ENCODE peak calls at places on chromosomes 16 and 17, in ten cellular contexts. I is upper lobe of left lung, B is stomach, E is esophagus muscularis mucosa, C is tibial nerve, M is A549, A is H1, P is suprapubic skin, H is transverse colon, D is GM12878. K is an unnamed sample.

GRCh38 chr16:12231666-12232065 is 255.1 kb downstream of the SNX29 start:
- DNase-seq in I (no peak), B (no peak), E (no peak), C (no peak), M (no peak), A (no peak), P (no peak), H (no peak), D (no peak), K (no peak)

GRCh38 chr17:5249615-5250014 is 15.0 kb upstream of the SCIMP start:
- DNase-seq in I (peak), B (peak), E (peak), C (peak), M (peak), A (peak), P (peak), H (peak), D (no peak), K (no peak)

GRCh38 chr17:32517982-32518381 is 31.2 kb downstream of the CDK5R1 start:
- DNase-seq in I (no peak), B (no peak), E (no peak), C (no peak), M (no peak), A (no peak), P (peak), H (no peak), D (no peak), K (no peak)

GRCh38 chr16:4086153-4086552 is 30.1 kb downstream of the ADCY9 start:
- DNase-seq in I (no peak), B (no peak), E (no peak), C (no peak), M (no peak), A (no peak), P (peak), H (peak), D (no peak), K (no peak)

GRCh38 chr16:66486773-66487579 is 59.9 kb downstream of the BEAN1 start:
- DNase-seq in I (no peak), B (peak), E (no peak), C (no peak), M (no peak), A (no peak), P (peak), H (no peak), D (no peak), K (peak)

GRCh38 chr17:54172096-54172495 is 349.4 kb downstream of the KIF2B start:
- DNase-seq in I (no peak), B (no peak), E (no peak), C (no peak), M (no peak), A (no peak), P (no peak), H (no peak), D (no peak), K (no peak)

GRCh38 chr17:58786586-58787295 is 31.1 kb downstream of the PPM1E start:
- DNase-seq in I (no peak), B (peak), E (no peak), C (no peak), M (peak), A (no peak), P (no peak), H (no peak), D (no peak), K (no peak)

GRCh38 chr17:56804454-56804853 is 29.3 kb downstream of the C17orf67 start:
- DNase-seq in I (no peak), B (no peak), E (no peak), C (no peak), M (no peak), A (no peak), P (no peak), H (no peak), D (no peak), K (no peak)

GRCh38 chr17:1252203-1252608 is 18.0 kb upstream of the BHLHA9 start:
- DNase-seq in I (no peak), B (no peak), E (no peak), C (no peak), M (no peak), A (no peak), P (no peak), H (no peak), D (no peak), K (no peak)

GRCh38 chr16:10658943-10659342 is 35.8 kb downstream of the TEKT5 start:
- DNase-seq in I (no peak), B (no peak), E (no peak), C (no peak), M (no peak), A (no peak), P (no peak), H (no peak), D (no peak), K (no peak)

GRCh38 chr16:89031715-89032659 is 55.0 kb upstream of the CBFA2T3 start:
- DNase-seq in I (peak), B (peak), E (no peak), C (no peak), M (no peak), A (no peak), P (peak), H (peak), D (peak), K (no peak)

GRCh38 chr16:55542459-55543082 is 23.9 kb upstream of the CAPNS2 start:
- DNase-seq in I (no peak), B (no peak), E (no peak), C (no peak), M (no peak), A (no peak), P (no peak), H (no peak), D (no peak), K (no peak)

GRCh38 chr17:6591599-6592158 is 35.3 kb upstream of the PITPNM3 start:
- DNase-seq in I (peak), B (no peak), E (peak), C (no peak), M (peak), A (no peak), P (no peak), H (no peak), D (no peak), K (no peak)

GRCh38 chr17:142102-142661 is 4.8 kb downstream of the SCGB1C2 start:
- DNase-seq in I (peak), B (peak), E (no peak), C (no peak), M (peak), A (no peak), P (peak), H (no peak), D (no peak), K (peak)

GRCh38 chr17:34519286-34519685 is 60.1 kb upstream of the TMEM132E start:
- DNase-seq in I (no peak), B (no peak), E (no peak), C (no peak), M (no peak), A (peak), P (peak), H (no peak), D (no peak), K (no peak)

GRCh38 chr17:69430488-69430887 is 16.0 kb downstream of the MAP2K6 start:
- DNase-seq in I (no peak), B (no peak), E (no peak), C (no peak), M (no peak), A (no peak), P (no peak), H (no peak), D (no peak), K (no peak)

GRCh38 chr16:11136600-11136999 is 119.4 kb downstream of the SOCS1 start:
- DNase-seq in I (no peak), B (no peak), E (no peak), C (no peak), M (no peak), A (no peak), P (no peak), H (no peak), D (no peak), K (no peak)

GRCh38 chr17:7204828-7205461 is 14.7 kb downstream of the DLG4 start:
- DNase-seq in I (peak), B (peak), E (peak), C (peak), M (peak), A (peak), P (peak), H (peak), D (peak), K (peak)

GRCh38 chr17:68576811-68577551 is 24.2 kb downstream of the FAM20A start:
- DNase-seq in I (no peak), B (no peak), E (no peak), C (no peak), M (no peak), A (no peak), P (no peak), H (no peak), D (no peak), K (peak)

GRCh38 chr16:56688762-56689161 is 6.5 kb downstream of the MT1X start:
- DNase-seq in I (no peak), B (no peak), E (no peak), C (no peak), M (no peak), A (no peak), P (no peak), H (no peak), D (no peak), K (no peak)

GRCh38 chr16:15460601-15461000 is 26.2 kb downstream of the BMERB1 start:
- DNase-seq in I (no peak), B (no peak), E (no peak), C (no peak), M (no peak), A (no peak), P (no peak), H (no peak), D (no peak), K (no peak)

GRCh38 chr17:35244345-35245195 is 1.7 kb downstream of the SLFN5 start:
- DNase-seq in I (peak), B (peak), E (peak), C (peak), M (peak), A (no peak), P (peak), H (peak), D (no peak), K (peak)

GRCh38 chr16:1309888-1310831 is 724 bp downstream of the UBE2I start:
- DNase-seq in I (peak), B (peak), E (no peak), C (peak), M (no peak), A (no peak), P (no peak), H (peak), D (no peak), K (peak)

GRCh38 chr17:80362428-80363119 is 52.4 kb upstream of the ENDOV start:
- DNase-seq in I (no peak), B (no peak), E (no peak), C (peak), M (no peak), A (no peak), P (no peak), H (no peak), D (no peak), K (peak)

GRCh38 chr16:73735018-73735417 is 561.6 kb upstream of the PSMD7 start:
- DNase-seq in I (no peak), B (no peak), E (no peak), C (no peak), M (no peak), A (no peak), P (no peak), H (no peak), D (peak), K (no peak)

GRCh38 chr17:65079489-65079900 is 23.0 kb upstream of the GNA13 start:
- DNase-seq in I (no peak), B (no peak), E (no peak), C (no peak), M (no peak), A (no peak), P (no peak), H (no peak), D (no peak), K (no peak)
- TF ChIP-seq EP300 in I (no peak), B (no peak), E (no peak), C (no peak), M (no peak), A (no peak), P (no peak), H (no peak), D (no peak), K (no peak)

GRCh38 chr17:29612404-29613370 is 10.0 kb downstream of the CORO6 start:
- DNase-seq in I (no peak), B (no peak), E (no peak), C (no peak), M (no peak), A (no peak), P (no peak), H (no peak), D (no peak), K (peak)
- H3K27ac ChIP-seq in I (no peak), B (peak), E (peak), C (peak), M (peak), A (no peak), P (no peak), H (no peak), D (no peak), K (no peak)

GRCh38 chr17:39605492-39606433 is 2.0 kb downstream of the NEUROD2 start:
- DNase-seq in I (no peak), B (no peak), E (no peak), C (no peak), M (no peak), A (no peak), P (no peak), H (no peak), D (no peak), K (no peak)

GRCh38 chr17:39607057-39607850 is 466 bp downstream of the NEUROD2 start:
- DNase-seq in I (no peak), B (no peak), E (no peak), C (no peak), M (no peak), A (no peak), P (no peak), H (no peak), D (no peak), K (no peak)

GRCh38 chr17:39606434-39607056 is 1.2 kb downstream of the NEUROD2 start:
- DNase-seq in I (no peak), B (no peak), E (no peak), C (no peak), M (no peak), A (no peak), P (no peak), H (no peak), D (no peak), K (no peak)

GRCh38 chr17:39603304-39604016 is 4.3 kb downstream of the NEUROD2 start:
- DNase-seq in I (no peak), B (no peak), E (no peak), C (no peak), M (no peak), A (no peak), P (no peak), H (no peak), D (no peak), K (no peak)

DNA sequence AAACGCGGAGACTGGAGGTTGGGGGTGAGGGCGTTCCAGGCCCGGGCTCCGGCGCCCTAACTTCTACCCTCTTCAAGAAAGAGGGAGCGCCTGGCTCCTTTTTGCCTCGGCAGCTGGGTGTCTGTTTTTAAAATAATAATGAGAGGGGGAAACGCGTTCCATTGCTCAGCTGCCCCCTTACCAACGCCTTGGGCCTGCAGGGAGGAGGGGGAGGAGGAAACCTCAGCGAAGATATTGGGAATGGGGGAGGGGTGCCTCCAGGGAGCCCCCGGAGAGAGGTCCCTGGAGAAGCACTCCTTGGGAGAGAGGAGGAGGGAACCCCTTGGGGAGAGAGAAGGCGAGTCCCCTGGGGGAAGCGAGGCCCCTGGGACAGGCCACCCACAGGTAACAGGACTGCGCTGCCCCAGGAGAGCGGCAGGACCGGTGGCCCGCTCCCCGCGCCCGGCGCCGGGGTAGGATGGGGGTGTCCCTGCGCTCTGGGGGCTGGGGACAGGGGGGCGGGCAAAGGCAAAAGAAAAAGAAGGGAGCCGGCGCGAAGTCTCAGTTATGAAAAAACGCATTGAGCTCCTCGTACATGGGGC is 2.7 kb downstream of the NEUROD2 start:
- DNase-seq in I (no peak), B (no peak), E (no peak), C (no peak), M (no peak), A (no peak), P (no peak), H (no peak), D (no peak), K (no peak)
- TF ChIP-seq EP300 in I (no peak), B (no peak), E (no peak), C (no peak), M (no peak), A (no peak), P (no peak), H (no peak), D (no peak), K (no peak)

DNA sequence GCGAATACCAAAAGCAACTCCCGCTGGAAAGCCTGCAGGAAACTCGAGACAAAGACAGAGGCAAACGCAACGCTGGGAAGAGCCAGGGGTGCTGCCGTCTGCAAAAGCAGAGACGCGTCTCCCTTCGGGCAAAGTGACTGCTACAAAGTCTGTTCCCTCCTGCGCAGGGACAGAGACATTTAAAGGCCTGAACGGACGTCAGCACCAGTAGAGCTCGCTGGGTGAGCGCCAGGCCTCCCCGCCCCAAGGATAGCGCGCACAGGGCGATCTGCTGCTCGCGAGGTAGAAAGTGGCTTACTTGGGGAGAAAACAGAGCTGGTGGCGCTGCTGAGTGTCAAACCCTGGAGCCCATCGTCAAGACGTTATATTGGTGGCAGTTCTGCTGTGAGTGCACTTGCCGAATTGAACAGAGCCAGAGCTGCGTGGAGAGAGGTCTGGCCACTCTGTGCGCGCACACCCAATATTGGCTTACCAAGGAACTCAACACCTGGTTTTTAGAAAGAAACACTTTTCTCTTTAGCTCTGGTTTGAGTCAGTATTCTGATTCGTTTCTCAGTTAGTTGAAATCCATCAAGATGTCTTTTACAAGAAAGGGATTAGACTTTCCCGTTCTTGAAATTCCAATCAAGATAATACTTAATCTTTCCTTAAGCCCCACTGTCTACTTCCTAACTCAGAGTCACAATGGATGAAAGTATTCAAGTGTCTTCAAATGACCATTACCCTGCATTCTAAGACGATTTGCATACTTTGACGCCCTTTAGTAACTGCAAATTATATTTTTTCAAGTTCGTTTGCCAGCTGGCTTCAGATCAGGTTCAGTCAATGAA is 190.1 kb downstream of the USP22 start:
- DNase-seq in I (no peak), B (no peak), E (no peak), C (no peak), M (no peak), A (no peak), P (no peak), H (peak), D (no peak), K (peak)
- H3K27ac ChIP-seq in I (no peak), B (no peak), E (no peak), C (no peak), M (no peak), A (no peak), P (no peak), H (peak), D (no peak), K (no peak)

GRCh38 chr16:58713742-58714141 is 20.4 kb downstream of the GOT2 start:
- DNase-seq in I (no peak), B (no peak), E (no peak), C (no peak), M (no peak), A (no peak), P (no peak), H (no peak), D (no peak), K (no peak)
- TF ChIP-seq EP300 in I (no peak), B (no peak), E (no peak), C (no peak), M (no peak), A (no peak), P (no peak), H (no peak), D (no peak), K (no peak)

GRCh38 chr16:27780468-27781194 is 230.7 kb downstream of the KATNIP start:
- DNase-seq in I (no peak), B (no peak), E (no peak), C (no peak), M (no peak), A (no peak), P (no peak), H (no peak), D (no peak), K (no peak)

GRCh38 chr16:27781981-27782880 is 232.3 kb downstream of the KATNIP start:
- DNase-seq in I (no peak), B (no peak), E (no peak), C (no peak), M (no peak), A (no peak), P (no peak), H (no peak), D (no peak), K (no peak)

GRCh38 chr16:27779719-27780161 is 229.8 kb downstream of the KATNIP start:
- DNase-seq in I (peak), B (peak), E (no peak), C (peak), M (peak), A (peak), P (no peak), H (no peak), D (no peak), K (peak)

GRCh38 chr16:27778926-27779570 is 229.1 kb downstream of the KATNIP start:
- DNase-seq in I (no peak), B (no peak), E (no peak), C (no peak), M (no peak), A (no peak), P (no peak), H (no peak), D (no peak), K (no peak)

DNA sequence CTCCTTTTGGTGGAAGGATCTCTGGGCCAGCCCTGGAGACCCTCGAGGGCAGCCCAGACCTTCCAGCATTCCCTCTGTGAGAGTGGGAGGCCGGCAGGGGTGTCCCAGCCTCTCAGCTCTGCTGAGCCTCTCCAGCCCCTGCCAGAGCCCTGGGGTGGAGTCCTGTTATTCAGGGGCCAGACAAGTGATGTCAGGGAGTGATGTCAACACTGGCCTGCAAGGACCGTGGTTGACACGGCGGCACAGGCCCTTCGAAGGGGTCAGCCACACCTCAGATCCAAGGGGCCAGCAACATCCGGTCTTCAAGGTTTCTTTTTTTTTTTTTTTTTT is 231.2 kb downstream of the KATNIP start:
- DNase-seq in I (no peak), B (no peak), E (no peak), C (no peak), M (no peak), A (no peak), P (no peak), H (no peak), D (no peak), K (no peak)
- H3K27ac ChIP-seq in I (no peak), B (no peak), E (no peak), C (no peak), M (no peak), A (no peak), P (peak), H (no peak), D (no peak), K (no peak)

GRCh38 chr16:72203401-72203800 is 31.4 kb upstream of the PMFBP1 start:
- DNase-seq in I (peak), B (no peak), E (no peak), C (no peak), M (no peak), A (no peak), P (no peak), H (peak), D (peak), K (no peak)
- TF ChIP-seq EP300 in I (no peak), B (no peak), E (no peak), C (peak), M (no peak), A (no peak), P (no peak), H (no peak), D (no peak), K (no peak)

K was measured in ovary.